ENCODE peak calls at places on chromosomes 3 and 15, in four cellular contexts. F, X, S and D are unnamed samples.

GRCh38 chr15:78917888-78918287 is 27.0 kb downstream of the CTSH start:
- DNase-seq in F (no peak), X (no peak), S (no peak), D (no peak)

GRCh38 chr15:48556159-48556897 is 89.2 kb downstream of the FBN1 start:
- DNase-seq in F (no peak), X (no peak), S (no peak), D (no peak)

GRCh38 chr15:100180921-100181320 is 160.9 kb downstream of the ADAMTS17 start:
- DNase-seq in F (no peak), X (no peak), S (no peak), D (no peak)

GRCh38 chr3:145518639-145519038 is 642.3 kb downstream of the PLOD2 start:
- DNase-seq in F (no peak), X (no peak), S (no peak), D (peak)

GRCh38 chr3:181618260-181618659 is 93.5 kb upstream of the SOX2 start:
- DNase-seq in F (no peak), X (no peak), S (no peak), D (no peak)

GRCh38 chr3:194606941-194607340 is 26.3 kb downstream of the TMEM44 start:
- DNase-seq in F (no peak), X (no peak), S (no peak), D (no peak)

GRCh38 chr3:40985195-40985594 is 214.1 kb upstream of the CTNNB1 start:
- DNase-seq in F (peak), X (no peak), S (no peak), D (no peak)

GRCh38 chr3:55795296-55795695 is 308.2 kb upstream of the WNT5A start:
- DNase-seq in F (no peak), X (no peak), S (no peak), D (no peak)

GRCh38 chr15:33547876-33548275 is 237.1 kb downstream of the RYR3 start:
- DNase-seq in F (peak), X (peak), S (no peak), D (peak)

GRCh38 chr3:59818033-59818936 is 768.5 kb upstream of the CFAP20DC start:
- DNase-seq in F (peak), X (no peak), S (peak), D (no peak)

GRCh38 chr3:158531334-158531733 is 39.7 kb upstream of the MLF1 start:
- DNase-seq in F (no peak), X (no peak), S (no peak), D (no peak)

GRCh38 chr3:149221783-149222517 is at the start of gene CP:
- DNase-seq in F (no peak), X (no peak), S (no peak), D (peak)

GRCh38 chr3:56988874-56989433 is 71.5 kb upstream of the SPATA12 start:
- DNase-seq in F (peak), X (peak), S (peak), D (peak)

GRCh38 chr3:62117903-62118548 is 255.3 kb downstream of the FEZF2 start:
- DNase-seq in F (no peak), X (no peak), S (no peak), D (no peak)

GRCh38 chr3:147008886-147009285 is 397.5 kb downstream of the ZIC4 start:
- DNase-seq in F (no peak), X (no peak), S (no peak), D (no peak)

GRCh38 chr3:10226293-10226692 is 22.0 kb upstream of the TATDN2 start:
- DNase-seq in F (no peak), X (peak), S (no peak), D (no peak)

GRCh38 chr3:165642761-165643432 is 194.3 kb downstream of the BCHE start:
- DNase-seq in F (no peak), X (no peak), S (peak), D (no peak)

GRCh38 chr3:184757010-184757651 is 45.3 kb upstream of the MAGEF1 start:
- DNase-seq in F (no peak), X (no peak), S (no peak), D (no peak)

GRCh38 chr15:65421360-65422215 is 1.2 kb downstream of the IGDCC4 start:
- DNase-seq in F (peak), X (peak), S (no peak), D (no peak)

GRCh38 chr3:35194666-35195065 is 444.7 kb upstream of the ARPP21 start:
- DNase-seq in F (no peak), X (no peak), S (no peak), D (no peak)

GRCh38 chr15:63083046-63083445 is 38.6 kb upstream of the LACTB start:
- DNase-seq in F (no peak), X (no peak), S (no peak), D (no peak)

GRCh38 chr3:79385211-79385610 is 382.6 kb downstream of the ROBO1 start:
- DNase-seq in F (no peak), X (no peak), S (no peak), D (no peak)

GRCh38 chr3:113097821-113098516 is 107.2 kb downstream of the GTPBP8 start:
- DNase-seq in F (no peak), X (no peak), S (peak), D (peak)

GRCh38 chr3:122966045-122966444 is 61.5 kb downstream of the SEMA5B start:
- DNase-seq in F (no peak), X (no peak), S (no peak), D (no peak)

GRCh38 chr15:48616216-48616615 is 29.3 kb downstream of the FBN1 start:
- DNase-seq in F (no peak), X (no peak), S (no peak), D (no peak)

GRCh38 chr15:55279746-55280351 is 9.8 kb downstream of the RAB27A start:
- DNase-seq in F (peak), X (no peak), S (peak), D (peak)

GRCh38 chr15:56736308-56736707 is 3.0 kb upstream of the ZNF280D start:
- DNase-seq in F (peak), X (no peak), S (no peak), D (peak)

GRCh38 chr3:197168606-197169005 is 129.8 kb downstream of the DLG1 start:
- DNase-seq in F (no peak), X (no peak), S (no peak), D (no peak)

GRCh38 chr3:175648939-175649338 is 789.8 kb downstream of the NAALADL2 start:
- DNase-seq in F (no peak), X (no peak), S (no peak), D (no peak)

GRCh38 chr3:175651716-175652115 is 792.6 kb downstream of the NAALADL2 start:
- DNase-seq in F (no peak), X (no peak), S (no peak), D (no peak)

DNA sequence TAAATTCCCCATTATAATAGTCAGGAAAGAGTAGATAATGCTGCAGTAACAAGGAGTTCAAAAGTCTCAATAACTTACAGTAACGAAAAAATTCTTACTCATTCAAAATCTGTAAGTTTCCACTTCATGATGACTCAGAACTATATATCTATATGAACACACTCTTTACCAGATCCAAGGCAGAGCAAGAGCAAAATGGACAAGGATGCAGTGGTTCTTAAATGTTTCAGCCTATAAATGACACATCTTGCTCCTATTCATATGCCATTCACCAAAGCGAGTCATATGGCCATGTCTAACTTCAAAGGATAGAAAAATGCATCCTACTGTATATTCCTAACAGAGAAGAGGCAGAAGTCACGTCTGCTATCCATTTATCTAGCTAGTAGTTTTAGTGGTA is 787.7 kb downstream of the NAALADL2 start:
- DNase-seq in F (no peak), X (no peak), S (no peak), D (no peak)
- TF ChIP-seq NR3C1 in F (no peak), X (no peak), S (no peak), D (no peak)

GRCh38 chr15:92184679-92185230 is 208.9 kb upstream of the ST8SIA2 start:
- DNase-seq in F (no peak), X (no peak), S (no peak), D (no peak)
- TF ChIP-seq NR3C1 in F (no peak), X (no peak), S (no peak), D (no peak)

DNA sequence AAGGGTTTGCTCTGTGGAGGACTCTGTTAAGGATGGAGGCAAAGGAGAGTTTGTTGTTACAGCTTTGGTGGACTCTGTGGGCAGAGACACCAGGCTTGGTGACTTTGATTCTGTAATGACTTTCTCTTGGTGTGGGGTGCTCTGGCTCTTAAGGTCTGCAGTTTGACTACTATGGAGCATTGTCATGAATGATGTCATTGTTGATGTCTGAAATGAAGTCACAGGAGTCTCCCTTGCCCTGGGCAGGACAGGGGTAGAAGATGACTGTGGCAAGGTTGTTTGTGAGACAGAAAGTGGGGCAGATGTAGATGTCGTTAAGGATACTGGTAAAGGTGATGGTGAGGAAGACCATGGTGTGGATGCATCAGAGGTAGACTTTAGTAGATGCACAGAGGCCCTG is 42.7 kb downstream of the HEG1 start:
- DNase-seq in F (no peak), X (no peak), S (no peak), D (no peak)
- TF ChIP-seq NR3C1 in F (no peak), X (no peak), S (no peak), D (no peak)

GRCh38 chr3:12990781-12991480 is 82.3 kb downstream of the IQSEC1 start:
- DNase-seq in F (no peak), X (no peak), S (no peak), D (no peak)
- TF ChIP-seq NR3C1 in F (no peak), X (no peak), S (no peak), D (no peak)